ENCODE peak calls at places on chromosomes 13 and 19, in four cellular contexts. S, M, B and Q are unnamed samples.

GRCh38 chr19:28972144-28972543 is 240.8 kb downstream of the UQCRFS1 start:
- DNase-seq in B (no peak), M (no peak), S (no peak), Q (no peak)

GRCh38 chr13:20132052-20132634 is 28.7 kb downstream of the GJA3 start:
- DNase-seq in B (no peak), S (no peak), M (no peak), Q (no peak)

GRCh38 chr13:40624338-40624737 is 42.1 kb downstream of the FOXO1 start:
- DNase-seq in S (no peak), M (no peak), B (no peak), Q (no peak)

GRCh38 chr13:66748712-66749111 is 481.4 kb downstream of the PCDH9 start:
- DNase-seq in B (no peak), M (no peak), S (no peak), Q (no peak)

GRCh38 chr19:46115396-46116109 is 8.9 kb downstream of the IGFL3 start:
- DNase-seq in B (no peak), M (no peak), S (peak), Q (peak)

GRCh38 chr19:49570997-49571676 is 9.2 kb downstream of the NOSIP start:
- DNase-seq in M (no peak), B (no peak), S (no peak), Q (no peak)

GRCh38 chr19:49340069-49340864 is 5.1 kb downstream of the CD37 start:
- DNase-seq in S (no peak), B (no peak), M (no peak), Q (peak)

GRCh38 chr19:45729774-45730388 is 815 bp downstream of the FBXO46 start:
- DNase-seq in S (no peak), M (no peak), B (no peak), Q (peak)

GRCh38 chr13:39037410-39037879 is 444 bp downstream of the PROSER1 start:
- DNase-seq in S (no peak), B (no peak), M (no peak), Q (peak)

GRCh38 chr19:29002336-29002735 is 210.6 kb downstream of the UQCRFS1 start:
- DNase-seq in M (no peak), B (no peak), S (no peak), Q (no peak)

GRCh38 chr13:99296270-99296865 is 10.8 kb downstream of the GPR183 start:
- DNase-seq in M (no peak), B (no peak), S (no peak), Q (no peak)

GRCh38 chr19:41575998-41576397 is at the start of gene CEACAM21:
- DNase-seq in M (no peak), S (no peak), B (no peak), Q (peak)

GRCh38 chr13:101640797-101641400 is 188.4 kb downstream of the ITGBL1 start:
- DNase-seq in B (no peak), M (no peak), S (peak), Q (no peak)

GRCh38 chr13:49679244-49679643 is 12.0 kb downstream of the EBPL start:
- DNase-seq in S (no peak), M (no peak), B (no peak), Q (peak)

GRCh38 chr19:6476155-6476895 is 5.3 kb downstream of the DENND1C start:
- DNase-seq in M (peak), S (no peak), B (peak), Q (peak)

GRCh38 chr13:74145249-74145970 is 11.2 kb upstream of the KLF12 start:
- DNase-seq in S (peak), M (no peak), B (no peak), Q (no peak)

DNA sequence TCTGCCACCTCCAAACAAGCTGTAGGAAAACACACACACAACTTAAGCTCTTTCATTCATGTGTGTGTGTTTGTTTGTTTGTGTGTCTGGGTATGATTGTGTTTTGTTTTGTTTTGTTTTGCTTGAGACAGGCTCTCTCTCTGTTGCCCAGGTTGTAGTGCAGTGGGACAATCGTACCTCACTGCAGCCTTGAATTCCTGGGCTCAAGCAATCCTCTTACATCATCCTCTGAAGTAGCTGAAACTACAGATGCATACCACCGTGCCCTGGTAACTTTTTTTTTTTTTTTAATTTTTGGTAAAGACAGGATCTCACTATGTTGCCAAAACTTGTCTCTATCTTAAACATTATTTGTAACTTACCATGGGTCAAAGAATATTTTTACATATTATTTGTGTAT is 431.7 kb downstream of the SLITRK1 start:
- DNase-seq in B (no peak), S (no peak), M (no peak), Q (no peak)
- TF ChIP-seq CTCF in B (no peak), S (no peak), M (no peak), Q (no peak)

DNA sequence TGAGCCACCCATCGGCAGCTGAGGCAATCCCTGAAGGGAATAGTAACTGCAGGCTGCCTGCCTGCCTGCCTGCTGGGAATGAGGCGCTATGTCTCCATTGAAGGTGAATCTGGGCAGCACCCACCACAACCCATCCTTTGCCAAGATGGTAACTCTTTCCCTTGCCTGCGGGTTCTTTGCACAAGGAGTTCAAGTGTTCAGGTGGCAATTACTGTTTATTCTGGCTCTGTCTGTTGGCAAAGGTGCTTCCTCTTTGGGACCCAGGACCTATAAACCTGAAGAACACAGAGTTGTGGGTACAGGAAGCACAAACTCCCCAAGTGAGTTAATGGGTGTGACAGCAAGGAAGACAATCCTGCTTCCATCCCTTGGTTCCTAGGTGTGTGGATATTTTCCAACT is 448.1 kb upstream of the ZNF507 start:
- DNase-seq in S (no peak), M (no peak), B (no peak), Q (no peak)
- TF ChIP-seq CTCF in S (no peak), M (no peak), B (no peak), Q (no peak)

GRCh38 chr19:51346742-51347141 is 4.8 kb upstream of the VSIG10L start:
- DNase-seq in S (no peak), M (no peak), B (no peak), Q (no peak)
- TF ChIP-seq CTCF in S (no peak), M (no peak), B (no peak), Q (no peak)

DNA sequence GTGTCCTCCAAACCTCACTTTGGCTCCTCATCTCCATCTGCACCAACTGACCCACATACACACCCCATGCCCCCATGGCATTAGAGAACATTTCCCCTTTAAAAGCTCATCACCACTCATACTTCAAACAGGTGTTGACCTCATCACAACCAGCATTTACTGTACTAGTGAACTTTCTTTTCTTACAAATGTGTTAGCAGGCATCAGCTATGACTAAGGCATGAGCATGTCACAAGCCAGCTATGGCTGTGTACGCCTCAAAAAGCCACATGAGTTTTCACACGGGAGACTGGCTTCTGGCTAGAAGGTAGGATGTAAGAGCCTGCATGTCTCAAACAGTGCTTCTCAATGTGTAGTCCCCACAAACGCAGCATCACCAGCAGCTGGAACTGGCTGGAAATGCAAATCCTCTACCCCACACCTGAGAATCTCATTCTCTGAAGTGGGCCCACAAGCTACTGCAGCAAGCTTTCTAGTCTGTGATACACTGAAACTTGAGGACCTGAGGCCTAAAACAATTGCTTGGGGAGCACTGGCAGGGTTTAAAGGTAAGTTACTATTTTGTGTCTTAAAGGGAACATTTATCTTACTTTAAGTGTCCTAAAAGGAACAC is 66.8 kb downstream of the TUBGCP3 start:
- DNase-seq in M (no peak), S (no peak), B (no peak), Q (no peak)
- TF ChIP-seq CTCF in M (no peak), S (no peak), B (no peak), Q (no peak)